ENCODE peak calls at places on chromosomes 2 and 18, in four cellular contexts. One of them, this sample, is unnamed.

GRCh38 chr2:47226124-47227040 is 71.3 kb upstream of the STPG4 start:
- DNase-seq in Kasumi-1: no peak
- DNase-seq in fibroblast of the conjunctiva: no peak
- DNase-seq in fibroblast of villous mesenchyme: no peak
- DNase-seq in this sample: no peak

GRCh38 chr2:113228351-113228750 is 50.4 kb downstream of the PAX8 start:
- DNase-seq in Kasumi-1: no peak
- DNase-seq in fibroblast of the conjunctiva: no peak
- DNase-seq in fibroblast of villous mesenchyme: no peak
- DNase-seq in this sample: no peak

GRCh38 chr2:172438741-172439508 is 11.5 kb downstream of the ITGA6 start:
- DNase-seq in Kasumi-1: no peak
- DNase-seq in fibroblast of the conjunctiva: no peak
- DNase-seq in fibroblast of villous mesenchyme: peak; percentile 29
- DNase-seq in this sample: peak; percentile 53

GRCh38 chr2:178152033-178152432 is 39.8 kb downstream of the RBM45 start:
- DNase-seq in Kasumi-1: no peak
- DNase-seq in fibroblast of the conjunctiva: no peak
- DNase-seq in fibroblast of villous mesenchyme: peak; percentile 68
- DNase-seq in this sample: peak; percentile 37

GRCh38 chr18:63063171-63063570 is 256.4 kb downstream of the BCL2 start:
- DNase-seq in Kasumi-1: no peak
- DNase-seq in fibroblast of the conjunctiva: no peak
- DNase-seq in fibroblast of villous mesenchyme: peak; percentile 13
- DNase-seq in this sample: no peak

GRCh38 chr18:74742573-74742972 is 144.9 kb downstream of the ZNF407 start:
- DNase-seq in Kasumi-1: no peak
- DNase-seq in fibroblast of the conjunctiva: no peak
- DNase-seq in fibroblast of villous mesenchyme: no peak
- DNase-seq in this sample: peak; percentile 65

GRCh38 chr2:165203689-165204559 is at the start of gene SCN3A:
- DNase-seq in Kasumi-1: peak; percentile 50
- DNase-seq in fibroblast of the conjunctiva: peak; percentile 21
- DNase-seq in fibroblast of villous mesenchyme: peak; percentile 34
- DNase-seq in this sample: peak; percentile 33

GRCh38 chr2:217901826-217902225 is 101.0 kb downstream of the TNS1 start:
- DNase-seq in Kasumi-1: peak; percentile 5
- DNase-seq in fibroblast of the conjunctiva: peak; percentile 48
- DNase-seq in fibroblast of villous mesenchyme: peak; percentile 58
- DNase-seq in this sample: peak; percentile 42

GRCh38 chr2:44722002-44722625 is 219.4 kb upstream of the SIX3 start:
- DNase-seq in Kasumi-1: no peak
- DNase-seq in fibroblast of the conjunctiva: no peak
- DNase-seq in fibroblast of villous mesenchyme: no peak
- DNase-seq in this sample: no peak

GRCh38 chr2:237059155-237059875 is 26.4 kb upstream of the COPS8 start:
- DNase-seq in Kasumi-1: no peak
- DNase-seq in fibroblast of the conjunctiva: no peak
- DNase-seq in fibroblast of villous mesenchyme: no peak
- DNase-seq in this sample: no peak

GRCh38 chr18:48333563-48333962 is 75.6 kb downstream of the ZBTB7C start:
- DNase-seq in Kasumi-1: no peak
- DNase-seq in fibroblast of the conjunctiva: no peak
- DNase-seq in fibroblast of villous mesenchyme: no peak
- DNase-seq in this sample: peak; percentile 11

GRCh38 chr2:178863856-178864620 is 56.8 kb upstream of the TTN start:
- DNase-seq in Kasumi-1: no peak
- DNase-seq in fibroblast of the conjunctiva: no peak
- DNase-seq in fibroblast of villous mesenchyme: peak; percentile 10
- DNase-seq in this sample: no peak

GRCh38 chr18:34709631-34710429 is at the start of gene DTNA:
- DNase-seq in Kasumi-1: no peak
- DNase-seq in fibroblast of the conjunctiva: peak; percentile 99
- DNase-seq in fibroblast of villous mesenchyme: peak; percentile 93
- DNase-seq in this sample: peak; percentile 98

GRCh38 chr18:49728542-49728941 is 84.8 kb downstream of the ACAA2 start:
- DNase-seq in Kasumi-1: no peak
- DNase-seq in fibroblast of the conjunctiva: no peak
- DNase-seq in fibroblast of villous mesenchyme: peak; percentile 44
- DNase-seq in this sample: peak; percentile 41

GRCh38 chr2:30645745-30646119 is 161.5 kb downstream of the CAPN13 start:
- DNase-seq in Kasumi-1: no peak
- DNase-seq in fibroblast of the conjunctiva: no peak
- DNase-seq in fibroblast of villous mesenchyme: no peak
- DNase-seq in this sample: no peak

GRCh38 chr2:232310690-232311089 is 67.9 kb upstream of the ALPP start:
- DNase-seq in Kasumi-1: no peak
- DNase-seq in fibroblast of the conjunctiva: no peak
- DNase-seq in fibroblast of villous mesenchyme: no peak
- DNase-seq in this sample: no peak

This sample was measured in amniotic epithelial cell.